ENCODE peak calls at places on chromosome 22, in eight cellular contexts. N, D, I, S, H, K, P and F are unnamed samples.

GRCh38 chr22:50114221-50114981 is 24.6 kb downstream of the MOV10L1 start:
- DNase-seq in N (no peak), D (no peak), I (peak; percentile 75), S (peak; percentile 45), H (no peak), K (peak; percentile 35), P (no peak), F (no peak)

GRCh38 chr22:49549256-49549655 is 278.4 kb downstream of the BRD1 start:
- DNase-seq in N (no peak), D (no peak), I (no peak), S (no peak), H (no peak), K (no peak), P (no peak), F (no peak)

GRCh38 chr22:43440556-43440955 is 28.7 kb downstream of the MPPED1 start:
- DNase-seq in N (no peak), D (no peak), I (no peak), S (no peak), H (no peak), K (no peak), P (no peak), F (no peak)

GRCh38 chr22:22848364-22848866 is 39.2 kb upstream of the IGLL5 start:
- DNase-seq in N (peak; percentile 56), D (peak; percentile 71), I (peak; percentile 35), S (peak; percentile 22), H (peak; percentile 79), K (peak; percentile 16), P (no peak), F (no peak)

GRCh38 chr22:41526802-41527799 is 17.2 kb downstream of the POLR3H start:
- DNase-seq in N (peak; percentile 50), D (peak; percentile 42), I (no peak), S (peak; percentile 14), H (peak; percentile 63), K (no peak), P (no peak), F (peak; percentile 61)

GRCh38 chr22:41524283-41524682 is 20.0 kb downstream of the POLR3H start:
- DNase-seq in N (no peak), D (no peak), I (no peak), S (no peak), H (no peak), K (no peak), P (peak; percentile 78), F (no peak)

GRCh38 chr22:23029521-23030228 is 40.6 kb upstream of the GNAZ start:
- DNase-seq in N (no peak), D (no peak), I (no peak), S (no peak), H (no peak), K (no peak), P (no peak), F (no peak)

GRCh38 chr22:48239461-48240164 is 1477.2 kb downstream of the TBC1D22A start:
- DNase-seq in N (no peak), D (no peak), I (no peak), S (no peak), H (no peak), K (no peak), P (no peak), F (no peak)

GRCh38 chr22:43539572-43540533 is 128.0 kb downstream of the MPPED1 start:
- DNase-seq in N (no peak), D (no peak), I (no peak), S (no peak), H (peak; percentile 20), K (no peak), P (no peak), F (no peak)

GRCh38 chr22:32820131-32820882 is 18.8 kb downstream of the TIMP3 start:
- DNase-seq in N (no peak), D (no peak), I (no peak), S (no peak), H (no peak), K (no peak), P (no peak), F (no peak)

GRCh38 chr22:46287873-46288751 is 8.6 kb upstream of the GTSE1 start:
- DNase-seq in N (no peak), D (no peak), I (no peak), S (no peak), H (no peak), K (no peak), P (no peak), F (no peak)